ENCODE peak calls at places on chromosomes 1 and 21, in seven cellular contexts. J is Right ventricle myocardium inferior, W is EH, X is stomach, H is T-helper 1 cell, F is SW480, I is BE2C. C is an unnamed sample.

GRCh38 chr1:172818841-172819527 is 160.1 kb downstream of the FASLG start:
- DNase-seq in J (no peak), W (no peak), X (no peak), H (no peak), F (no peak), I (no peak), C (no peak)

GRCh38 chr1:63403386-63403785 is 36.0 kb downstream of the ALG6 start:
- DNase-seq in J (no peak), W (no peak), X (no peak), H (no peak), F (no peak), I (no peak), C (peak; percentile 91)

GRCh38 chr21:27536319-27536718 is 569.4 kb upstream of the ADAMTS5 start:
- DNase-seq in J (no peak), W (peak; percentile 62), X (no peak), H (no peak), F (no peak), I (no peak), C (no peak)

GRCh38 chr1:159177273-159177907 is 6.0 kb downstream of the CADM3 start:
- DNase-seq in J (no peak), W (peak; percentile 73), X (peak; percentile 41), H (no peak), F (peak; percentile 74), I (no peak), C (no peak)

GRCh38 chr1:80675469-80675868 is 1125.3 kb upstream of the ADGRL2 start:
- DNase-seq in J (no peak), W (peak; percentile 1), X (no peak), H (no peak), F (no peak), I (no peak), C (no peak)

GRCh38 chr1:168709407-168709891 is 19.6 kb downstream of the DPT start:
- DNase-seq in J (no peak), W (peak; percentile 92), X (no peak), H (no peak), F (no peak), I (no peak), C (no peak)

GRCh38 chr1:207026177-207026576 is 6.4 kb downstream of the C1orf116 start:
- DNase-seq in J (no peak), W (peak; percentile 79), X (no peak), H (no peak), F (no peak), I (no peak), C (no peak)

GRCh38 chr21:44350773-44351481 is 2.5 kb upstream of the TRPM2 start:
- DNase-seq in J (peak; percentile 68), W (no peak), X (no peak), H (no peak), F (no peak), I (no peak), C (no peak)

GRCh38 chr1:185670187-185670627 is 64.0 kb upstream of the HMCN1 start:
- DNase-seq in J (no peak), W (peak; percentile 73), X (peak; percentile 48), H (no peak), F (peak; percentile 6), I (no peak), C (no peak)

GRCh38 chr1:8120693-8121260 is 94.7 kb upstream of the ERRFI1 start:
- DNase-seq in J (no peak), W (no peak), X (peak; percentile 67), H (no peak), F (no peak), I (no peak), C (peak; percentile 8)

GRCh38 chr1:109113787-109114568 is at the start of gene ELAPOR1:
- DNase-seq in J (peak; percentile 78), W (peak; percentile 60), X (peak; percentile 78), H (peak; percentile 83), F (peak; percentile 66), I (peak; percentile 49), C (no peak)

GRCh38 chr21:17451364-17451869 is 61.4 kb upstream of the CXADR start:
- DNase-seq in J (no peak), W (peak; percentile 58), X (no peak), H (no peak), F (no peak), I (no peak), C (no peak)

GRCh38 chr1:179448429-179449149 is 82.8 kb downstream of the AXDND1 start:
- DNase-seq in J (no peak), W (no peak), X (no peak), H (no peak), F (no peak), I (no peak), C (no peak)

GRCh38 chr1:64042331-64043100 is 160.9 kb upstream of the UBE2U start:
- DNase-seq in J (no peak), W (peak; percentile 92), X (peak; percentile 57), H (no peak), F (no peak), I (no peak), C (no peak)

GRCh38 chr1:6447016-6447817 is 18.8 kb downstream of the TNFRSF25 start:
- DNase-seq in J (no peak), W (no peak), X (no peak), H (no peak), F (peak; percentile 83), I (no peak), C (no peak)

GRCh38 chr1:23216771-23217420 is 406 bp downstream of the HTR1D start:
- DNase-seq in J (no peak), W (no peak), X (peak; percentile 27), H (no peak), F (no peak), I (peak; percentile 21), C (no peak)

GRCh38 chr1:179366093-179366800 is 476 bp downstream of the AXDND1 start:
- DNase-seq in J (no peak), W (no peak), X (no peak), H (no peak), F (peak; percentile 24), I (no peak), C (no peak)

GRCh38 chr21:42835611-42836401 is 43.5 kb downstream of the WDR4 start:
- DNase-seq in J (no peak), W (no peak), X (peak; percentile 13), H (no peak), F (no peak), I (no peak), C (no peak)

GRCh38 chr21:43340491-43341348 is 86.2 kb downstream of the SIK1 start:
- DNase-seq in J (no peak), W (peak; percentile 92), X (peak; percentile 62), H (no peak), F (peak; percentile 85), I (no peak), C (no peak)

GRCh38 chr1:15848143-15848928 is 829 bp downstream of the SPEN start:
- DNase-seq in J (peak; percentile 83), W (peak; percentile 50), X (peak; percentile 45), H (no peak), F (peak; percentile 39), I (peak; percentile 8), C (no peak)

GRCh38 chr1:34917017-34917416 is 12.4 kb downstream of the DLGAP3 start:
- DNase-seq in J (no peak), W (no peak), X (no peak), H (no peak), F (no peak), I (no peak), C (no peak)

GRCh38 chr1:20732071-20732587 is 374 bp downstream of the SH2D5 start:
- DNase-seq in J (no peak), W (peak; percentile 72), X (peak; percentile 62), H (no peak), F (peak; percentile 59), I (peak; percentile 79), C (no peak)

GRCh38 chr1:245310605-245311531 is 156.1 kb downstream of the KIF26B start:
- DNase-seq in J (no peak), W (peak; percentile 13), X (no peak), H (no peak), F (no peak), I (peak; percentile 46), C (peak; percentile 94)

GRCh38 chr21:29078884-29079765 is 5.7 kb upstream of the CCT8 start:
- DNase-seq in J (no peak), W (peak; percentile 25), X (no peak), H (no peak), F (no peak), I (no peak), C (peak; percentile 94)

GRCh38 chr1:29868944-29869343 is 632.6 kb downstream of the PTPRU start:
- DNase-seq in J (no peak), W (no peak), X (no peak), H (no peak), F (no peak), I (no peak), C (no peak)

GRCh38 chr1:164983023-164983650 is 373.4 kb downstream of the LMX1A start:
- DNase-seq in J (no peak), W (no peak), X (no peak), H (no peak), F (no peak), I (no peak), C (no peak)

GRCh38 chr21:45858180-45858579 is 123.4 kb upstream of the COL6A1 start:
- DNase-seq in J (no peak), W (no peak), X (no peak), H (no peak), F (no peak), I (no peak), C (no peak)

GRCh38 chr1:240811261-240811660 is 199.3 kb upstream of the GREM2 start:
- DNase-seq in J (no peak), W (peak; percentile 60), X (no peak), H (no peak), F (no peak), I (no peak), C (no peak)

GRCh38 chr1:208278638-208279037 is 34.5 kb upstream of the PLXNA2 start:
- DNase-seq in J (no peak), W (peak; percentile 40), X (no peak), H (no peak), F (no peak), I (no peak), C (no peak)

GRCh38 chr1:26190373-26190987 is at the start of gene CATSPER4:
- DNase-seq in J (no peak), W (peak; percentile 38), X (no peak), H (no peak), F (peak; percentile 59), I (peak; percentile 28), C (no peak)

GRCh38 chr1:52482326-52483004 is 70.4 kb downstream of the TUT4 start:
- DNase-seq in J (no peak), W (peak; percentile 2), X (no peak), H (no peak), F (no peak), I (no peak), C (no peak)

GRCh38 chr1:39852876-39853275 is 30.4 kb downstream of the TRIT1 start:
- DNase-seq in J (no peak), W (no peak), X (no peak), H (no peak), F (no peak), I (no peak), C (no peak)

GRCh38 chr1:86567341-86567740 is 20.5 kb downstream of the CLCA4 start:
- DNase-seq in J (no peak), W (no peak), X (no peak), H (no peak), F (no peak), I (no peak), C (no peak)

GRCh38 chr1:161098161-161099068 is at the start of gene KLHDC9:
- DNase-seq in J (peak; percentile 78), W (peak; percentile 72), X (peak; percentile 85), H (peak; percentile 52), F (peak; percentile 91), I (peak; percentile 88), C (no peak)

GRCh38 chr1:167974698-167975097 is 37.8 kb upstream of the MPC2 start:
- DNase-seq in J (no peak), W (no peak), X (no peak), H (no peak), F (no peak), I (no peak), C (no peak)

GRCh38 chr21:42570841-42571387 is 57.3 kb downstream of the SLC37A1 start:
- DNase-seq in J (no peak), W (no peak), X (peak; percentile 30), H (no peak), F (no peak), I (peak; percentile 79), C (no peak)

GRCh38 chr1:114105401-114105979 is 48.2 kb downstream of the SYT6 start:
- DNase-seq in J (no peak), W (no peak), X (no peak), H (no peak), F (no peak), I (no peak), C (no peak)

GRCh38 chr1:192604979-192605620 is 29.5 kb downstream of the RGS1 start:
- DNase-seq in J (no peak), W (peak; percentile 10), X (no peak), H (no peak), F (no peak), I (no peak), C (peak; percentile 22)